ENCODE peak calls at places on chromosomes 16 and 17, in six cellular contexts. O is heart right ventricle, M is AG04450, B is transverse colon, C is uterus, X is right cardiac atrium. Q is an unnamed sample. For H3K9me3, the result is how much of the 10 kb centered on the place peaks cover.

GRCh38 chr16:31404353-31405064 is 11.4 kb downstream of the ITGAD start:
- DNase-seq in O (no peak), M (no peak), B (no peak), C (no peak), X (no peak), Q (no peak)

GRCh38 chr17:78479369-78479768 is 97.8 kb downstream of the DNAH17 start:
- DNase-seq in O (no peak), M (no peak), B (no peak), C (no peak), X (no peak), Q (no peak)

GRCh38 chr17:32863559-32863958 is 13.4 kb downstream of the MYO1D start:
- DNase-seq in O (no peak), M (no peak), B (no peak), C (no peak), X (no peak), Q (no peak)

GRCh38 chr16:54374136-54374535 is 87.5 kb upstream of the IRX3 start:
- DNase-seq in O (no peak), M (no peak), B (no peak), C (no peak), X (no peak), Q (no peak)

GRCh38 chr17:189444-189843 is 8.0 kb upstream of the DOC2B start:
- DNase-seq in O (no peak), M (no peak), B (no peak), C (no peak), X (no peak), Q (no peak)

GRCh38 chr17:61167050-61167449 is 232.6 kb upstream of the TBX2 start:
- DNase-seq in O (no peak), M (no peak), B (no peak), C (no peak), X (no peak), Q (no peak)

GRCh38 chr16:54594646-54595381 is 308.2 kb upstream of the IRX3 start:
- DNase-seq in O (no peak), M (no peak), B (no peak), C (no peak), X (no peak), Q (no peak)

GRCh38 chr16:9128346-9129342 is 37.2 kb downstream of the HAPSTR1 start:
- DNase-seq in O (no peak), M (no peak), B (no peak), C (no peak), X (no peak), Q (no peak)

GRCh38 chr17:34780438-34780837 is 180.8 kb downstream of the CCT6B start:
- DNase-seq in O (no peak), M (no peak), B (no peak), C (no peak), X (no peak), Q (no peak)

GRCh38 chr16:2752850-2753522 is 548 bp downstream of the SRRM2 start:
- DNase-seq in O (peak), M (peak), B (peak), C (peak), X (peak), Q (peak)

GRCh38 chr17:5283531-5284315 is 1.6 kb downstream of the RABEP1 start:
- DNase-seq in O (no peak), M (no peak), B (no peak), C (no peak), X (no peak), Q (no peak)

GRCh38 chr16:55505333-55506015 is 3.4 kb upstream of the LPCAT2 start:
- DNase-seq in O (no peak), M (no peak), B (no peak), C (no peak), X (peak), Q (no peak)

GRCh38 chr17:82433560-82434215 is 15.3 kb upstream of the OGFOD3 start:
- DNase-seq in O (no peak), M (no peak), B (no peak), C (no peak), X (peak), Q (no peak)

GRCh38 chr17:79907855-79908254 is 68.6 kb upstream of the CBX4 start:
- DNase-seq in O (no peak), M (no peak), B (peak), C (no peak), X (peak), Q (peak)

GRCh38 chr16:64983983-64984382 is 137.9 kb downstream of the CDH11 start:
- DNase-seq in O (peak), M (peak), B (no peak), C (no peak), X (peak), Q (peak)

GRCh38 chr16:65116818-65117430 is 4.9 kb downstream of the CDH11 start:
- DNase-seq in O (no peak), M (no peak), B (no peak), C (no peak), X (no peak), Q (no peak)

GRCh38 chr17:3034578-3034920 is 28.9 kb downstream of the OR1D5 start:
- DNase-seq in O (no peak), M (no peak), B (no peak), C (no peak), X (peak), Q (no peak)

GRCh38 chr16:86740298-86740697 is 161.9 kb downstream of the FOXL1 start:
- DNase-seq in O (no peak), M (no peak), B (no peak), C (no peak), X (no peak), Q (no peak)

GRCh38 chr17:81703747-81704654 is 834 bp downstream of the MRPL12 start:
- DNase-seq in O (no peak), M (no peak), B (no peak), C (no peak), X (no peak), Q (no peak)

GRCh38 chr16:56923481-56923880 is 8.5 kb upstream of the HERPUD1 start:
- DNase-seq in O (no peak), M (no peak), B (no peak), C (no peak), X (no peak), Q (no peak)

GRCh38 chr17:29390856-29391631 is 881 bp downstream of the TAOK1 start:
- DNase-seq in O (no peak), M (no peak), B (peak), C (peak), X (no peak), Q (peak)

GRCh38 chr17:69869667-69870066 is 205.4 kb upstream of the KCNJ16 start:
- DNase-seq in O (no peak), M (no peak), B (no peak), C (no peak), X (no peak), Q (no peak)

GRCh38 chr17:69872675-69873262 is 202.3 kb upstream of the KCNJ16 start:
- DNase-seq in O (no peak), M (no peak), B (no peak), C (no peak), X (no peak), Q (no peak)

GRCh38 chr17:69871318-69871717 is 203.7 kb upstream of the KCNJ16 start:
- DNase-seq in O (no peak), M (no peak), B (no peak), C (no peak), X (no peak), Q (no peak)

GRCh38 chr17:69870091-69870530 is 204.9 kb upstream of the KCNJ16 start:
- DNase-seq in O (no peak), M (peak), B (no peak), C (no peak), X (no peak), Q (no peak)

GRCh38 chr17:69870751-69871199 is 204.2 kb upstream of the KCNJ16 start:
- DNase-seq in O (no peak), M (peak), B (no peak), C (no peak), X (no peak), Q (no peak)
- H3K9me3 ChIP-seq in O (under half), M (under half), B (under half), C (under half), X (under half), Q (under half)

GRCh38 chr17:72574675-72575510 is 454.1 kb downstream of the SOX9 start:
- DNase-seq in O (no peak), M (no peak), B (no peak), C (no peak), X (no peak), Q (no peak)

GRCh38 chr17:72576289-72576759 is 455.5 kb downstream of the SOX9 start:
- DNase-seq in O (no peak), M (no peak), B (no peak), C (no peak), X (no peak), Q (no peak)

GRCh38 chr17:72572604-72573491 is 452.0 kb downstream of the SOX9 start:
- DNase-seq in O (no peak), M (no peak), B (no peak), C (no peak), X (no peak), Q (no peak)

GRCh38 chr17:72578817-72579470 is 458.1 kb downstream of the SOX9 start:
- DNase-seq in O (no peak), M (no peak), B (no peak), C (no peak), X (no peak), Q (no peak)

DNA sequence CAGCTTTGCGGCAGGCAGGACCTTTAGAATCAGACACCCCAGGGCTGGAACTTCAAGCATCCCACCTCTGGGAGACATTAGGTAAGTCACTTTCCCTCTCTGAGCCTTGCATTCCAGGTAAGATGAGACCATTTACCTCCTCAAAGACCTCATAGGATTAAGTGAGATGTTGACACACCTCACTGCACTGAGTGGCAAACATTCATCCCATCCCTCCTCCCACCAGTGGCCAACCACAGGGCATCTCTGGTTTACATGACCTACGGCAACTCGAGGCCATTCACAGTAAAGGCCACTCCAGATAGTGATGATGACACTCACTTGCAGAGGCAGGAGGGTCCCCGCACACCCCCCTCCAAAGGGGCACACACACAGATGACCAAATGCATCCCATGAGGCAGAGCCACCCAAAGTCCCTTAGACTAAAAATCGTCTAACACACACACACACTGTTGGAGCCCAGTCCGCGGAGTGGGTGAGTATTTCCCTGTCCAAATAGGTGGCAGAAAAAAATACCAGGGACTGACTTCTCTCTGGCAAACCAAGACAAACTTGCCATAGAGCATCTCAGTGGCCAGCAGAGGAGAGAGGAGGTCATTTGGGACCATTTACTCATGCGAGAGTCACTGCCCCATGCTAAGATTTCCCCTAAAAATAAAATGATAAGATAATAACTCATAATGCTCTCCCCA is 454.9 kb downstream of the SOX9 start:
- DNase-seq in O (no peak), M (no peak), B (no peak), C (no peak), X (no peak), Q (no peak)
- H3K27ac ChIP-seq in O (no peak), M (peak), B (no peak), C (no peak), X (no peak), Q (no peak)

DNA sequence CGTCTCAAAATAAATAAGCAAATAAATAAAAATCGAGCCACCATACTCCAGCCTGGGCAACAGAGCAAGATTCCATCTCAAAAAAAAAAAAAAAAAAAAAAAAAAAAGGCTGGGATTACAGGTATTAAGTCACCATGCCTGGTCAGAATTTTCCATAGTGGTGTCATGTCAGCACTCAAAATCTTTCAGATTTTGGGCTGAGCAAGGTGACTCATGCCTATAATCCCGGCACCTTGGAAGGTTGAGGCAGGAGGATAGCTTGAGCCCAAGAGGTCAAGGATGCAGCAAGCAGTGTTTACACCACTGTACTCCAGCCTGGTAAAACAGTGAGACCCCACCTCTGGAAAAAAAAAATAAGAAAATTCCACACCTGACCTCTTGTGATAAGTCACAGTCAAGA is 52.2 kb downstream of the FBXL20 start:
- DNase-seq in O (no peak), M (no peak), B (no peak), C (no peak), X (no peak), Q (no peak)
- H3K9me3 ChIP-seq in O (under half), M (under half), B (under half), C (under half), X (under half), Q (under half)

DNA sequence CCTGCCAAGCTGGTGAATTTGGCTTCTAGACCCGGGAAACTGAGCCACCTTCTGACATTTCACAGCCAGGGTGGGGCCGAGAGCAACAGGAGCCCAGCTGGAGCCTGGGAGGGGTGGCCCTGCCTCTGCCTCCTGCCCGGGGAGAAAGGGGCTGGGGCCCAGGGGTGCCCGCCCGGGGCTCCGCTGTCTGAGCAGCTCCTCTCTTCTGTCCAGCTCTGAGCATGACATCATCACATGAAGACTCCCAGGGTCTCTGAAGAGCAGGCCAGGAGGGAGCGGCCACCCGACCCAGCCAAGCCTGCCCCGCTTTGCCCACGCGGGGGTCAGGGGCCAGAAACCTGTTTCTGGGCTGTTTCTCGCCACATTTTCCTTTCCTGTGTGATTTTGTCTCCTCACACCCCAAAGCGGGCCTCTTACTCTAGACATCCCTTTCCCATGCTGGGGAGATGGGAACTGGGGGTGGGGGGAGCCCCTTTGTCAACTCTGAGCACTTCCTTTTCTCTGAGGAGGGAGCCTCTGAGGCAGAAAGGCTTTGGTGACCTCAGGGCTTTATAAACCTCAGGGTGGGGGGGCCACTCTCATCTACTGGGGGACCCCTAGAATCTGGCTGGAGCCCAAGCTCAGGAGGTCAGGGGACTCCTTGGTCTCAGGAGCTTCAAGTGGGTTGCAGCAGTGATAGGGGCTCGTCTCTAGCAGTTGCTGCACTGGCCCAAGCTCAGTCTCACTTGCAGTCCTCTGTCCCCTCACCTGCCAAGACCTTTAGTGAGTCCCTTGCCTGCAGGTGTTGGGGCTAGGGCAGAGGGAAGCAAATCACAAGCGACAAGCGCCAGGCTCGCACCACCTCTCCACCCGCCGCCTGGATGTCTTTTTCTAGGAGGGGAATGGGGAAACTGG is 7.6 kb downstream of the UBALD2 start:
- DNase-seq in O (no peak), M (no peak), B (no peak), C (no peak), X (peak), Q (no peak)
- H3K27ac ChIP-seq in O (peak), M (no peak), B (peak), C (no peak), X (no peak), Q (peak)